ENCODE peak calls at places on chromosomes 13 and 19, in eight cellular contexts. One of them, this sample, is unnamed.

GRCh38 chr13:25247345-25247744 is 39.9 kb downstream of the MTMR6 start:
- DNase-seq in substantia nigra: no peak
- DNase-seq in right atrium auricular region: no peak
- DNase-seq in foreskin keratinocyte: no peak
- DNase-seq in colonic mucosa: no peak
- DNase-seq in ovary: no peak
- DNase-seq in cardiac muscle cell: no peak
- DNase-seq in endodermal cell: no peak
- DNase-seq in this sample: no peak

GRCh38 chr13:113059891-113060290 is 45.7 kb upstream of the F7 start:
- DNase-seq in cardiac muscle cell: no peak
- DNase-seq in right atrium auricular region: no peak
- DNase-seq in ovary: no peak
- DNase-seq in substantia nigra: no peak
- DNase-seq in foreskin keratinocyte: no peak
- DNase-seq in endodermal cell: no peak
- DNase-seq in colonic mucosa: no peak
- DNase-seq in this sample: no peak

GRCh38 chr19:52464798-52465470 is 11.6 kb downstream of the ZNF578 start:
- DNase-seq in right atrium auricular region: no peak
- DNase-seq in substantia nigra: no peak
- DNase-seq in cardiac muscle cell: no peak
- DNase-seq in endodermal cell: peak
- DNase-seq in ovary: no peak
- DNase-seq in colonic mucosa: no peak
- DNase-seq in foreskin keratinocyte: no peak
- DNase-seq in this sample: no peak

GRCh38 chr19:28074773-28075172 is 1138.2 kb downstream of the UQCRFS1 start:
- DNase-seq in colonic mucosa: no peak
- DNase-seq in cardiac muscle cell: no peak
- DNase-seq in ovary: no peak
- DNase-seq in endodermal cell: no peak
- DNase-seq in substantia nigra: no peak
- DNase-seq in right atrium auricular region: no peak
- DNase-seq in foreskin keratinocyte: no peak
- DNase-seq in this sample: no peak

GRCh38 chr19:28171983-28172382 is 1041.0 kb downstream of the UQCRFS1 start:
- DNase-seq in colonic mucosa: no peak
- DNase-seq in cardiac muscle cell: no peak
- DNase-seq in substantia nigra: no peak
- DNase-seq in right atrium auricular region: no peak
- DNase-seq in foreskin keratinocyte: no peak
- DNase-seq in endodermal cell: no peak
- DNase-seq in ovary: no peak
- DNase-seq in this sample: no peak

GRCh38 chr13:83121904-83122303 is 760.4 kb downstream of the SLITRK1 start:
- DNase-seq in substantia nigra: no peak
- DNase-seq in ovary: no peak
- DNase-seq in endodermal cell: no peak
- DNase-seq in cardiac muscle cell: peak
- DNase-seq in foreskin keratinocyte: no peak
- DNase-seq in colonic mucosa: no peak
- DNase-seq in right atrium auricular region: no peak
- DNase-seq in this sample: no peak

GRCh38 chr19:2261438-2262172 is 5.4 kb upstream of the JSRP1 start:
- DNase-seq in substantia nigra: no peak
- DNase-seq in cardiac muscle cell: peak
- DNase-seq in colonic mucosa: peak
- DNase-seq in foreskin keratinocyte: no peak
- DNase-seq in ovary: no peak
- DNase-seq in right atrium auricular region: no peak
- DNase-seq in endodermal cell: peak
- DNase-seq in this sample: peak

GRCh38 chr13:110616103-110617101 is 1.1 kb downstream of the NAXD start:
- DNase-seq in right atrium auricular region: no peak
- DNase-seq in ovary: no peak
- DNase-seq in colonic mucosa: peak
- DNase-seq in substantia nigra: no peak
- DNase-seq in endodermal cell: peak
- DNase-seq in foreskin keratinocyte: peak
- DNase-seq in cardiac muscle cell: peak
- DNase-seq in this sample: peak

GRCh38 chr19:53037101-53038097 is 7.1 kb upstream of the ERVV-2 start:
- DNase-seq in colonic mucosa: peak
- DNase-seq in ovary: no peak
- DNase-seq in foreskin keratinocyte: peak
- DNase-seq in right atrium auricular region: no peak
- DNase-seq in substantia nigra: no peak
- DNase-seq in endodermal cell: peak
- DNase-seq in cardiac muscle cell: peak
- DNase-seq in this sample: no peak

GRCh38 chr19:16429759-16430091 is 42.0 kb downstream of the EPS15L1 start:
- DNase-seq in foreskin keratinocyte: no peak
- DNase-seq in cardiac muscle cell: no peak
- DNase-seq in ovary: no peak
- DNase-seq in right atrium auricular region: no peak
- DNase-seq in substantia nigra: no peak
- DNase-seq in colonic mucosa: no peak
- DNase-seq in endodermal cell: no peak
- DNase-seq in this sample: no peak

GRCh38 chr19:38213911-38214625 is 10.0 kb downstream of the DPF1 start:
- DNase-seq in cardiac muscle cell: peak
- DNase-seq in ovary: no peak
- DNase-seq in foreskin keratinocyte: peak
- DNase-seq in endodermal cell: no peak
- DNase-seq in substantia nigra: no peak
- DNase-seq in right atrium auricular region: no peak
- DNase-seq in colonic mucosa: no peak
- DNase-seq in this sample: peak

GRCh38 chr19:49895566-49896297 is 955 bp downstream of the IL4I1 start:
- DNase-seq in cardiac muscle cell: no peak
- DNase-seq in foreskin keratinocyte: no peak
- DNase-seq in endodermal cell: no peak
- DNase-seq in colonic mucosa: no peak
- DNase-seq in right atrium auricular region: no peak
- DNase-seq in ovary: no peak
- DNase-seq in substantia nigra: no peak
- DNase-seq in this sample: no peak

GRCh38 chr19:49894011-49894664 is 2.5 kb downstream of the IL4I1 start:
- DNase-seq in endodermal cell: no peak
- DNase-seq in right atrium auricular region: no peak
- DNase-seq in foreskin keratinocyte: no peak
- DNase-seq in substantia nigra: no peak
- DNase-seq in ovary: peak
- DNase-seq in cardiac muscle cell: no peak
- DNase-seq in colonic mucosa: no peak
- DNase-seq in this sample: no peak

GRCh38 chr19:49894879-49895565 is 1.7 kb downstream of the IL4I1 start:
- DNase-seq in endodermal cell: no peak
- DNase-seq in foreskin keratinocyte: no peak
- DNase-seq in right atrium auricular region: no peak
- DNase-seq in ovary: no peak
- DNase-seq in substantia nigra: no peak
- DNase-seq in colonic mucosa: no peak
- DNase-seq in cardiac muscle cell: no peak
- DNase-seq in this sample: no peak

GRCh38 chr19:49893135-49893534 is 3.6 kb downstream of the IL4I1 start:
- DNase-seq in foreskin keratinocyte: no peak
- DNase-seq in colonic mucosa: no peak
- DNase-seq in endodermal cell: no peak
- DNase-seq in substantia nigra: no peak
- DNase-seq in right atrium auricular region: no peak
- DNase-seq in ovary: no peak
- DNase-seq in cardiac muscle cell: no peak
- DNase-seq in this sample: no peak

DNA sequence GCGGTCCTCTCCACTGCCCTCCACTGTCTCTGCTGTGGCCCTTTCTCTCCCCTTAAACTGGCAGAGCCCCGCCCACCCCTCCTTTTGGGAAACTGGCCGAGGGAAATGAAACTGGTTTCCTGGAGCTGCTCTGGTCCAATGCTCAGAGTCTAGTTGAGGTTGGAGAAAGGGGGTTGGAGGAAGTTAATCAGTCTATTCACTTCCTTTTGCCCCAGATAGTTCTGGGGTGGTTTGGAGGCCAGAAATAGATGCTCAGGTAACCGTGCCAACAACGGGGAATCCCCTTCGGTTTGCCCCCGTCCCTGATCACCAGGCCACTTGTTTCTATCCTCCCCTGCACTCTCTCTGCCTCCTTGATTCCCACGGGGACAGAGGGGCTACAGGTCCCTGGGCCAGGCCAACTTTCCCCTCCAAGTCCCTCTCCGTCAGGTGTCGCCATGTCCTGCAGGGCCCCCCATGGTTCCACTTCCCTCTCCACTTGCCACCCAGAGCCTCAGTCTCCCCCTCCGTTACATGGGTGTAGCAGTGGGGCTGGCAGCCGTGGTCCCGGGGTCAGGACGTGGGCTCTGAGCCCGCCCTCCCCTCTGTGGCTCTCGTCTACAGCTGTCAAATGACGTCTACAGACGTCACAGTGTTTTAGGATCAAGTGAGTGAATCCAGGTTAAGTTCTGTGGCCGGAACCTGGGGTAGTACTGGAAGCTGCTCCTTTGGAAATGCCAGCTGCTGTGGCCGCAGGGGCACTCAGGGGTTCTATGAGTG is at the start of gene IL4I1:
- DNase-seq in foreskin keratinocyte: no peak
- DNase-seq in cardiac muscle cell: peak
- DNase-seq in ovary: no peak
- DNase-seq in substantia nigra: no peak
- DNase-seq in colonic mucosa: no peak
- DNase-seq in right atrium auricular region: no peak
- DNase-seq in endodermal cell: no peak
- DNase-seq in this sample: peak
- H3K27ac ChIP-seq in foreskin keratinocyte: peak
- H3K27ac ChIP-seq in cardiac muscle cell: no peak
- H3K27ac ChIP-seq in ovary: no peak
- H3K27ac ChIP-seq in substantia nigra: peak
- H3K27ac ChIP-seq in colonic mucosa: peak
- H3K27ac ChIP-seq in right atrium auricular region: peak
- H3K27ac ChIP-seq in endodermal cell: no peak
- H3K27ac ChIP-seq in this sample: peak

DNA sequence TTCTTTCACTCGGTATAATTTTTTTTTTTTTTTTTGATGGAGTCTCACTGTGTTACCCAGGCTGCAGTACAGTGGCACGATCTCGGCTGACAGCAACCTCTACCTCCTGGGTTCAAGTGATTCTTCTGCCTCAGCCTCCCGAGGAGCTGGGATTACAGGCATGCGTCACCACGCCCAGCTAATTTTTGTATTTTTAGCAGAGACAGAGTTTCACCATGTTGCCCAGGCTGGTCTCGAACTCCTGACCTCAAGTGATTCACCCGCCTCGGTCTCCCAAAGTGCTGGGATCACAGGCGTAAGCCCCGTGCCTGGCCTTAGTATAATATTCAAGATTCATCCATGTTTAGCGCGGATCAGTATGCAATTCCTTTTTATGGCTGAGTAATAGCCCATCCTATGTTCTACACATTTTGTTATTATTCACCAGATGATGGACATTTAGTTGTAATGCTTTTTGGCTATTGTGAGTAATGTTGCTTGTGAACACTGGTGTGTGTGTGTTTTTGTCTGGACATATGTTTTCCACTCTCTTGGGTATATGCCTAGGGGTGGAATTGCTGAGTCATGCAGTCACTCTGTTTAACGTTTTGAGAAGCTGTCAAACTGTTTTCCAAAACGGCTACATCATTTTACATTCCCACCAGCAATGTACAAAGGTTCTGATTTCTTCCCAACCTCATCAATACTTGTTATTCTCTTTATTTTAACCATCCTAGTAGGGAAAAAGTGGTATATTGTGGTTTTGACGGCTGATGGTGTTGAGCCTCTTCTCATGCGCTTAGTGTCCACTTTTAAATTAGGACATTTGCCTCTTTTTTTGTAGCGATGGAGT is 22.9 kb downstream of the PLEKHF1 start:
- DNase-seq in cardiac muscle cell: peak
- DNase-seq in substantia nigra: no peak
- DNase-seq in ovary: no peak
- DNase-seq in right atrium auricular region: no peak
- DNase-seq in colonic mucosa: no peak
- DNase-seq in endodermal cell: no peak
- DNase-seq in foreskin keratinocyte: peak
- DNase-seq in this sample: no peak
- H3K27ac ChIP-seq in cardiac muscle cell: no peak
- H3K27ac ChIP-seq in substantia nigra: no peak
- H3K27ac ChIP-seq in ovary: no peak
- H3K27ac ChIP-seq in right atrium auricular region: no peak
- H3K27ac ChIP-seq in colonic mucosa: no peak
- H3K27ac ChIP-seq in endodermal cell: no peak
- H3K27ac ChIP-seq in foreskin keratinocyte: no peak
- H3K27ac ChIP-seq in this sample: no peak

DNA sequence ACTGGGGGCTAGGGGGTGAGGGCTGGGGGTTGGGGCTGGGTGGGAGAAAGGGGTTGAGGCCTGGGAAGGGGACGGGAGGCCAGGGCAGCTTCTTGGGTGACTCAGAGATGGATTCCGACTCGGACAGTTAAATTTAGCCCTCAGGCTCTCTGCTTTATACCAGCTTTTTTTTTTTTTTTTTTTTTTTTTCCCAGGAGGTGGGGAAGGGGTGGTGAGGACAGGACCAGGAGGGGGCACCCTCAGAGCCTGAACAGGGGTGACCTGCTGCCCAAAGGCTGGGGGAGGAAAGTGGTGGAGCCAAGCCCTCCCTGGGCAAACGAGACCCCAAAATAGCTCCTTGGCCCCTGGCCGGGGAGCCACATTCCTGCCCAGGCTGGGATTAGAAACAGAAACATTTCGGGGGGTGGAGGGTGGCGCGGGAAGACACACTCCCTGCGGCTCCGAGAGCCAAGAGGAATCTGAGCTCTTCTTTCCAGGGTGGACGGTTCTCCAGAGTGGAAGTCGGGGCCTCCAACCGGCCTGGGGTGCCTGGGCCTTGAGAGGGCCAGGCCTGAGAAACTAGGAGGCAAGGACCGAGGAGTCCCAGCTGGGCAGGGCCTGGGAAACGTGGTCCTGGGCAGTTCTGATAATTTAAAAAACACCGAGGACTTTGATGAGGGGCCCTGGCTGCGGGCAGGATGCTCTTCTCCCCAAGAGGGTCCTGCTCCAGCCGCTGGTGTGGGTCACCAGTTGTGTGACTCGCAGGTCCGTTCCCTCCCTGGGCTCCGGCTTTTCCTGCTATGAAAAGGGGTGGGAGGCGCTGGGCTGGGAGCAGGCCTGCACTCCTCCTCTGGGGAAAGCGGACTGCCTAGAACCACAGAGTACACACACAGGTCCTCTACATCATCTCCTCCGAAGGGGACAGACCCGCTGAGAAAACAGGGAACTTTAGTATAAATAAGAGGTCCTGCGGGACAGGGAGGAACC is 813 bp upstream of the DMPK start:
- DNase-seq in foreskin keratinocyte: peak
- DNase-seq in ovary: peak
- DNase-seq in substantia nigra: no peak
- DNase-seq in endodermal cell: peak
- DNase-seq in right atrium auricular region: peak
- DNase-seq in colonic mucosa: no peak
- DNase-seq in cardiac muscle cell: peak
- DNase-seq in this sample: no peak
- H3K27ac ChIP-seq in foreskin keratinocyte: no peak
- H3K27ac ChIP-seq in ovary: peak
- H3K27ac ChIP-seq in substantia nigra: no peak
- H3K27ac ChIP-seq in endodermal cell: peak
- H3K27ac ChIP-seq in right atrium auricular region: peak
- H3K27ac ChIP-seq in colonic mucosa: peak
- H3K27ac ChIP-seq in cardiac muscle cell: peak
- H3K27ac ChIP-seq in this sample: no peak

GRCh38 chr19:45010306-45010705 is 9.0 kb downstream of the RELB start:
- DNase-seq in colonic mucosa: no peak
- DNase-seq in right atrium auricular region: no peak
- DNase-seq in ovary: no peak
- DNase-seq in endodermal cell: no peak
- DNase-seq in substantia nigra: no peak
- DNase-seq in foreskin keratinocyte: no peak
- DNase-seq in cardiac muscle cell: no peak
- DNase-seq in this sample: no peak
- H3K27ac ChIP-seq in colonic mucosa: no peak
- H3K27ac ChIP-seq in right atrium auricular region: no peak
- H3K27ac ChIP-seq in ovary: no peak
- H3K27ac ChIP-seq in endodermal cell: no peak
- H3K27ac ChIP-seq in substantia nigra: no peak
- H3K27ac ChIP-seq in foreskin keratinocyte: no peak
- H3K27ac ChIP-seq in cardiac muscle cell: no peak
- H3K27ac ChIP-seq in this sample: no peak